ENCODE peak calls at places on chromosomes 12 and 14, in five cellular contexts. One of them, this sample, is unnamed.

GRCh38 chr14:97166497-97166896 is 369.3 kb downstream of the VRK1 start:
- DNase-seq in HEK293T: no peak
- DNase-seq in fibroblast of pulmonary artery: no peak
- DNase-seq in stimulated activated CD8-positive, alpha-beta memory T cell treated with anti-CD3 and anti-CD28 coated beads, Interleukin-4, amount 100 ng/mL, for 24 hours: no peak
- DNase-seq in fibroblast of the aortic adventitia: no peak
- DNase-seq in this sample: no peak

GRCh38 chr14:81478446-81478845 is 55.2 kb downstream of the SEL1L start:
- DNase-seq in HEK293T: no peak
- DNase-seq in fibroblast of pulmonary artery: no peak
- DNase-seq in stimulated activated CD8-positive, alpha-beta memory T cell treated with anti-CD3 and anti-CD28 coated beads, Interleukin-4, amount 100 ng/mL, for 24 hours: no peak
- DNase-seq in fibroblast of the aortic adventitia: no peak
- DNase-seq in this sample: no peak

GRCh38 chr14:78982551-78982950 is 812.4 kb downstream of the NRXN3 start:
- DNase-seq in HEK293T: no peak
- DNase-seq in fibroblast of pulmonary artery: peak
- DNase-seq in stimulated activated CD8-positive, alpha-beta memory T cell treated with anti-CD3 and anti-CD28 coated beads, Interleukin-4, amount 100 ng/mL, for 24 hours: no peak
- DNase-seq in fibroblast of the aortic adventitia: peak
- DNase-seq in this sample: no peak

GRCh38 chr12:132018193-132018916 is 68.6 kb downstream of the EP400 start:
- DNase-seq in HEK293T: no peak
- DNase-seq in fibroblast of pulmonary artery: no peak
- DNase-seq in stimulated activated CD8-positive, alpha-beta memory T cell treated with anti-CD3 and anti-CD28 coated beads, Interleukin-4, amount 100 ng/mL, for 24 hours: no peak
- DNase-seq in fibroblast of the aortic adventitia: no peak
- DNase-seq in this sample: no peak

GRCh38 chr12:125137776-125138344 is 72.6 kb downstream of the AACS start:
- DNase-seq in HEK293T: no peak
- DNase-seq in fibroblast of pulmonary artery: no peak
- DNase-seq in stimulated activated CD8-positive, alpha-beta memory T cell treated with anti-CD3 and anti-CD28 coated beads, Interleukin-4, amount 100 ng/mL, for 24 hours: no peak
- DNase-seq in fibroblast of the aortic adventitia: no peak
- DNase-seq in this sample: no peak

GRCh38 chr12:98883231-98883630 is 238.1 kb downstream of the APAF1 start:
- DNase-seq in HEK293T: no peak
- DNase-seq in fibroblast of pulmonary artery: no peak
- DNase-seq in stimulated activated CD8-positive, alpha-beta memory T cell treated with anti-CD3 and anti-CD28 coated beads, Interleukin-4, amount 100 ng/mL, for 24 hours: no peak
- DNase-seq in fibroblast of the aortic adventitia: no peak
- DNase-seq in this sample: no peak

GRCh38 chr12:57342207-57342691 is 88.6 kb downstream of the R3HDM2 start:
- DNase-seq in HEK293T: peak
- DNase-seq in fibroblast of pulmonary artery: peak
- DNase-seq in stimulated activated CD8-positive, alpha-beta memory T cell treated with anti-CD3 and anti-CD28 coated beads, Interleukin-4, amount 100 ng/mL, for 24 hours: no peak
- DNase-seq in fibroblast of the aortic adventitia: peak
- DNase-seq in this sample: no peak

GRCh38 chr12:12502813-12503146 is 59.9 kb downstream of the DUSP16 start:
- DNase-seq in HEK293T: no peak
- DNase-seq in fibroblast of pulmonary artery: no peak
- DNase-seq in stimulated activated CD8-positive, alpha-beta memory T cell treated with anti-CD3 and anti-CD28 coated beads, Interleukin-4, amount 100 ng/mL, for 24 hours: no peak
- DNase-seq in fibroblast of the aortic adventitia: no peak
- DNase-seq in this sample: no peak

GRCh38 chr14:86938356-86938755 is 1054.6 kb downstream of the GALC start:
- DNase-seq in HEK293T: no peak
- DNase-seq in fibroblast of pulmonary artery: no peak
- DNase-seq in stimulated activated CD8-positive, alpha-beta memory T cell treated with anti-CD3 and anti-CD28 coated beads, Interleukin-4, amount 100 ng/mL, for 24 hours: no peak
- DNase-seq in fibroblast of the aortic adventitia: no peak
- DNase-seq in this sample: no peak

GRCh38 chr12:28998662-28999120 is 150.4 kb upstream of the FAR2 start:
- DNase-seq in HEK293T: peak
- DNase-seq in fibroblast of pulmonary artery: peak
- DNase-seq in stimulated activated CD8-positive, alpha-beta memory T cell treated with anti-CD3 and anti-CD28 coated beads, Interleukin-4, amount 100 ng/mL, for 24 hours: no peak
- DNase-seq in fibroblast of the aortic adventitia: peak
- DNase-seq in this sample: no peak

This sample was measured in HS-27A.